ENCODE peak calls at places on chromosomes 11 and 22, in six cellular contexts. L is cardiac fibroblast; O is glutamatergic neuron; P is right atrium auricular region; Y is HFFc6; B is CD4-positive, alpha-beta T cell. U is an unnamed sample.

GRCh38 chr11:1038361-1038760 is 1.8 kb upstream of the MUC6 start:
- DNase-seq in Y (no peak), B (no peak), O (no peak), P (no peak), L (no peak), U (no peak)

GRCh38 chr11:2583605-2583958 is 116.2 kb downstream of the KCNQ1OT1 start:
- DNase-seq in O (peak; percentile 12), P (no peak), L (no peak), B (no peak), Y (no peak), U (peak; percentile 13)

GRCh38 chr11:68099474-68100405 is 21.4 kb downstream of the CHKA start:
- DNase-seq in L (no peak), Y (no peak), B (peak; percentile 7), O (no peak), P (no peak), U (no peak)

GRCh38 chr22:36027960-36028645 is 521 bp downstream of the RBFOX2 start:
- DNase-seq in P (no peak), B (no peak), O (peak; percentile 75), L (peak; percentile 26), Y (no peak), U (peak; percentile 21)

GRCh38 chr11:75024068-75024449 is 35.3 kb downstream of the NEU3 start:
- DNase-seq in O (no peak), P (no peak), B (no peak), L (no peak), Y (no peak), U (no peak)

GRCh38 chr11:68313574-68314202 is 1.3 kb downstream of the LRP5 start:
- DNase-seq in Y (no peak), B (no peak), P (no peak), O (no peak), L (peak; percentile 32), U (no peak)

GRCh38 chr11:78193806-78194205 is 5.1 kb downstream of the USP35 start:
- DNase-seq in Y (no peak), B (no peak), O (no peak), P (no peak), L (no peak), U (no peak)

GRCh38 chr11:129695543-129696308 is 119.9 kb upstream of the TMEM45B start:
- DNase-seq in L (peak; percentile 37), B (peak; percentile 60), P (no peak), Y (no peak), O (peak; percentile 89), U (peak; percentile 40)

GRCh38 chr11:35035894-35036408 is 103.0 kb upstream of the CD44 start:
- DNase-seq in Y (peak; percentile 94), L (peak; percentile 99), B (no peak), P (no peak), O (no peak), U (no peak)

GRCh38 chr11:69463181-69463891 is 18.1 kb upstream of the LINC01488 start:
- DNase-seq in L (peak; percentile 85), O (peak; percentile 57), Y (peak; percentile 56), P (no peak), B (no peak), U (no peak)

GRCh38 chr11:47667135-47667534 is 24.8 kb upstream of the MTCH2 start:
- DNase-seq in P (no peak), B (no peak), O (no peak), L (no peak), Y (no peak), U (no peak)

GRCh38 chr11:117201516-117201866 is 2.3 kb downstream of the TAGLN start:
- DNase-seq in O (no peak), B (no peak), Y (no peak), L (peak; percentile 22), P (no peak), U (no peak)

GRCh38 chr11:78961938-78962701 is 387.5 kb upstream of the NARS2 start:
- DNase-seq in Y (no peak), O (peak; percentile 77), B (no peak), P (no peak), L (peak; percentile 16), U (no peak)

GRCh38 chr11:78131956-78132355 is 7.5 kb downstream of the ALG8 start:
- DNase-seq in P (no peak), O (no peak), L (peak; percentile 6), B (no peak), Y (peak; percentile 76), U (no peak)

GRCh38 chr22:17132112-17132511 is 11.0 kb upstream of the TMEM121B start:
- DNase-seq in B (no peak), P (no peak), O (no peak), L (no peak), Y (no peak), U (no peak)

DNA sequence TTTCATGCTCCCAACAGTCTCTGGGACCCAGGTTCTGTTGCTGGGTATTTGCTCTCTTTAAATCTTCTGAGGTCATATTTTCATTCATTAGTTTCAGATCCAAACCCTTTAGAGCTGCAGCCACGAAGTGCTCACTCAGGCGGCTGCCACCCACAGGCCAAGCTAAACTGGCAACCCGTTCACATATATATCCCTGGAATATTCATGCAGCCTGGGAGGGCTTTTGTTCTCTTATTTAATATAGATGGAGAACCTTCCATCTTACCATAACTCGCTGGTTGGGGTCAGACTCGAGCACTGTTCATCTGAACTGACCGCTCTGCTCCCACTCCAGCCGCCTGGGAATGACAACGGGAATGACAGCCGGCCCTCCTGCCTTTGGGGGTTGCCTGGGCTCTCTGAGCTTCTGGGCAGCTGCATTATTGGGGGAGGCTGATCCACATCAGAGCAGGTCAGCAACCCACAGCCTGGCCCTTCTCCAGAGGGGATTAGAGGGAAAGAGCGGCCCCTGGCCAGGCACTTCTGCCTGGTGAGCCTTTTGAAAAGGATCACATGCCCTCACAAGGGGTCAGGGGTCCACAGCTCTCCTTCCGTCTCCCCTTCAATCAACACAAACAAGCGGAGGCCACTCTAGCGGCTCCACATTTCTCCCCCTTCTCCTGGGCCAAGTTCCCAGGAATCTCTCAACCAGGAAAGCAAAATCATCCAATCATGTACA is 11.9 kb downstream of the TMEM184B start:
- DNase-seq in L (no peak), O (no peak), P (no peak), Y (no peak), B (no peak), U (no peak)
- TF ChIP-seq CTCF in L (no peak), O (no peak), P (peak; percentile 28), Y (peak; percentile 17), B (no peak), U (no peak)

GRCh38 chr22:37796079-37796478 is 11.7 kb upstream of the GCAT start:
- DNase-seq in O (no peak), Y (no peak), P (no peak), L (no peak), B (no peak), U (no peak)
- TF ChIP-seq CTCF in O (no peak), Y (no peak), P (no peak), L (no peak), B (no peak), U (no peak)

GRCh38 chr11:132588366-132588765 is 943.9 kb downstream of the OPCML start:
- DNase-seq in B (no peak), L (peak; percentile 9), O (no peak), Y (no peak), P (no peak), U (no peak)

GRCh38 chr11:132590554-132590953 is 941.7 kb downstream of the OPCML start:
- DNase-seq in L (no peak), Y (no peak), P (no peak), B (no peak), O (no peak), U (no peak)

GRCh38 chr11:132587716-132588115 is 944.6 kb downstream of the OPCML start:
- DNase-seq in L (no peak), O (no peak), Y (no peak), P (no peak), B (no peak), U (no peak)

GRCh38 chr11:132589802-132590201 is 942.5 kb downstream of the OPCML start:
- DNase-seq in B (no peak), Y (no peak), L (no peak), P (no peak), O (no peak), U (no peak)

GRCh38 chr11:132586801-132587200 is 945.5 kb downstream of the OPCML start:
- DNase-seq in O (no peak), L (peak; percentile 35), B (no peak), P (no peak), Y (peak; percentile 62), U (no peak)
- TF ChIP-seq CTCF in O (no peak), L (no peak), B (no peak), P (no peak), Y (peak; percentile 14), U (no peak)

DNA sequence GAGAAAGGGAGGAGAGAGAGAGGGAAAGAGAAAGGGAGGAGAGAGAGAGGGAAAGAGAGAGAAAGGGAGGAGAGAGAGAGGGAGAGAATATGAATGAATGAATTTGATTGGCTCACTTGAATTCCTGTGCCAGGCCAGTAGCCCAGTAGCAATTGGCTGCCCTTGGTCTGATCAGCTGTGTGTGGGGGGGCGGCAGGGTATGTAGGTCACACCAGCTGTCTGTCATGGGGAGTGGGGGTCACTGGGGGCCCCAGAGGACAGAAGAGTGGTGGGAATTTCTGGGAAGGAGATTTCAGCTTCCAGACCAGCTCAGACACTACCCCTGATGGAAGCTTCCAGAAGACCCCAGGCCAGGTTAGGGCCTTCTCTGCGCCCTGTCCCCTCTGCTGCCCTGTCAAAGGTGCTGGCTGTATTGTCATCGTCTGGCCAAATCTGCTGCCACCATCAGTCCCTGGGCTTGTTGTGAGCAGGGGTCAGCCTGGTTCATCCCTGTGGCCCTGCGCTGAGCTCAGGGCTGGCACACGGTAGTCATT is 21.1 kb downstream of the MPPED1 start:
- DNase-seq in P (no peak), Y (no peak), L (no peak), O (no peak), B (no peak), U (no peak)
- TF ChIP-seq CTCF in P (no peak), Y (no peak), L (no peak), O (no peak), B (no peak), U (no peak)

DNA sequence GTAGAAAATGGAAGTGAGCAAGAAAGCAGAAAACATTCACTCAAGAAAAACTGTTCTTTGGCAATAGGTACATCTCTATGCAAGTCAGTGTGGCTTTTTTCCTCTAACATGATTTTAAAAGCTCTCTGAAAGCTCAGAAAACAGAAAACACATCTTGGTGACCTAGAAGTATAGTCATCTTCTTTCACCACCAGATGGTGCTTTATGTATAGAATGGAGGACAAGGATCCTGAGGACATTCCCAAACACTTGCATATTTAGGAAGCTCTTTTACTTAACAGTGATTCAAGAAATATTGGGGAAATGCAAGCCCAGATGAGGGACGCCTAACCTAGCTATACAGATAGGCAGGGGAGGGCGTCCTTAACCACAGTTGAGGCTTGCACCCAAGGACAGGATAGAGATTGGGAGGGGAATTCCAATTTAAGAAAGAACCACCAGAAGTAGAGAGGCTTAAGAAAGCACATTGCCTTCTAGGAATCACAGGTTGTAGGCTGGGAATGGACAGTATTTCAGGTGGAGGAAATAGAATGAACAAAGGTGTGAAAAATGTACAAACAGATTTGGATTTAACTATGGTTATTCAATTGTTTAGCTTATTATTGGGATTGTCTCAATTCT is 13.8 kb upstream of the CCDC81 start:
- DNase-seq in P (no peak), O (no peak), L (peak; percentile 72), Y (peak; percentile 52), B (no peak), U (no peak)
- TF ChIP-seq CTCF in P (no peak), O (no peak), L (peak; percentile 44), Y (peak; percentile 79), B (no peak), U (no peak)

GRCh38 chr22:20495861-20496681 is 476 bp upstream of the KLHL22 start:
- DNase-seq in O (peak; percentile 93), B (peak; percentile 88), Y (peak; percentile 77), L (peak; percentile 87), P (peak; percentile 90), U (peak; percentile 91)
- TF ChIP-seq CTCF in O (peak; percentile 86), B (peak; percentile 80), Y (peak; percentile 90), L (peak; percentile 88), P (peak; percentile 89), U (peak; percentile 81)

GRCh38 chr11:20387262-20388095 is at the start of gene PRMT3:
- DNase-seq in B (peak; percentile 97), P (peak; percentile 94), O (peak; percentile 96), L (peak; percentile 96), Y (peak; percentile 90), U (peak; percentile 99)
- TF ChIP-seq CTCF in B (peak; percentile 91), P (peak; percentile 58), O (peak; percentile 94), L (no peak), Y (peak; percentile 98), U (peak; percentile 94)